ENCODE peak calls at places on chromosomes 3 and 15, in four cellular contexts. X is left cardiac atrium, G is small intestine, Q is activated T-cell treated with anti-CD3 and anti-CD28 coated beads for 24 hours. N is an unnamed sample.

GRCh38 chr15:41989573-41990242 is 17.4 kb upstream of the EHD4 start:
- DNase-seq in X (peak; percentile 85), G (peak; percentile 75), Q (peak; percentile 77), N (peak; percentile 88)

GRCh38 chr3:105613120-105613519 is 246.4 kb downstream of the ALCAM start:
- DNase-seq in X (peak; percentile 18), G (no peak), Q (no peak), N (no peak)

GRCh38 chr15:25243800-25244097 is 195.1 kb downstream of the UBE3A start:
- DNase-seq in X (peak; percentile 6), G (no peak), Q (no peak), N (no peak)

GRCh38 chr3:2822611-2823010 is 287.6 kb downstream of the IL5RA start:
- DNase-seq in X (no peak), G (no peak), Q (no peak), N (no peak)

GRCh38 chr3:19073341-19074105 is 74.8 kb upstream of the KCNH8 start:
- DNase-seq in X (no peak), G (no peak), Q (no peak), N (no peak)

GRCh38 chr3:189772584-189772983 is 141.4 kb downstream of the TP63 start:
- DNase-seq in X (no peak), G (no peak), Q (no peak), N (no peak)

GRCh38 chr3:11282250-11283125 is 10.3 kb downstream of the ATG7 start:
- DNase-seq in X (no peak), G (no peak), Q (no peak), N (no peak)

GRCh38 chr15:75704263-75704615 is 8.4 kb downstream of the CSPG4 start:
- DNase-seq in X (no peak), G (no peak), Q (no peak), N (no peak)

GRCh38 chr3:108862865-108863798 is 40.5 kb downstream of the TRAT1 start:
- DNase-seq in X (no peak), G (peak; percentile 84), Q (no peak), N (peak; percentile 14)

N was measured in Calu3.